ENCODE peak calls at places on chromosomes 12 and 14, in ten cellular contexts. F, D, K, Q, A, L, S, W, N and C are unnamed samples.

GRCh38 chr12:114902665-114903393 is 218.9 kb upstream of the TBX3 start:
- DNase-seq in L (no peak), S (no peak), F (no peak), D (no peak), A (no peak), W (no peak), N (no peak), Q (no peak), K (no peak), C (no peak)

GRCh38 chr14:90381011-90381790 is 15.6 kb upstream of the CALM1 start:
- DNase-seq in A (no peak), D (peak), W (no peak), S (peak), Q (no peak), N (peak), K (peak), L (no peak), F (peak), C (no peak)

GRCh38 chr12:46468159-46468558 is 95.6 kb upstream of the SLC38A2 start:
- DNase-seq in W (no peak), F (peak), N (peak), D (no peak), Q (no peak), L (no peak), K (peak), A (no peak), S (no peak), C (no peak)

GRCh38 chr12:54197037-54197909 is 8.5 kb upstream of the SMUG1 start:
- DNase-seq in W (no peak), L (no peak), N (no peak), F (no peak), K (no peak), A (no peak), Q (no peak), S (no peak), D (no peak), C (no peak)

GRCh38 chr14:24849471-24849870 is 200.5 kb downstream of the STXBP6 start:
- DNase-seq in K (no peak), F (no peak), W (no peak), Q (no peak), N (no peak), S (no peak), L (no peak), D (no peak), A (no peak), C (no peak)

GRCh38 chr12:123254853-123255446 is 16.7 kb downstream of the CDK2AP1 start:
- DNase-seq in W (no peak), F (no peak), Q (no peak), K (no peak), S (no peak), N (no peak), D (no peak), A (no peak), L (peak), C (no peak)

GRCh38 chr12:50514526-50515276 is 9.9 kb downstream of the DIP2B start:
- DNase-seq in D (no peak), N (no peak), A (no peak), W (no peak), K (no peak), Q (no peak), S (no peak), F (no peak), L (no peak), C (no peak)

GRCh38 chr12:4027412-4027811 is 154.2 kb upstream of the PARP11 start:
- DNase-seq in S (no peak), K (no peak), D (no peak), Q (no peak), L (no peak), W (no peak), A (no peak), N (no peak), F (no peak), C (peak)

GRCh38 chr12:114933428-114934160 is 249.6 kb upstream of the TBX3 start:
- DNase-seq in W (no peak), K (no peak), S (no peak), A (peak), F (no peak), N (no peak), D (no peak), Q (no peak), L (no peak), C (no peak)

GRCh38 chr12:71594214-71594948 is 69.3 kb downstream of the ZFC3H1 start:
- DNase-seq in Q (no peak), W (no peak), F (peak), S (peak), D (no peak), L (no peak), A (no peak), K (peak), N (no peak), C (no peak)

GRCh38 chr14:77181603-77182437 is at the start of gene TMEM63C:
- DNase-seq in W (no peak), K (peak), L (no peak), S (no peak), N (peak), Q (no peak), F (peak), D (no peak), A (peak), C (peak)
- TF ChIP-seq POLR2A in W (no peak), K (no peak), L (no peak), S (no peak), N (peak), Q (no peak), F (no peak), D (no peak), A (peak), C (no peak)

GRCh38 chr12:83199069-83199468 is 512.4 kb downstream of the TMTC2 start:
- DNase-seq in N (no peak), F (no peak), S (no peak), A (no peak), Q (no peak), L (no peak), D (no peak), K (no peak), W (no peak), C (no peak)
- H3K4me3 ChIP-seq in N (no peak), F (no peak), S (no peak), A (no peak), Q (no peak), L (no peak), D (no peak), K (no peak), W (no peak), C (no peak)

DNA sequence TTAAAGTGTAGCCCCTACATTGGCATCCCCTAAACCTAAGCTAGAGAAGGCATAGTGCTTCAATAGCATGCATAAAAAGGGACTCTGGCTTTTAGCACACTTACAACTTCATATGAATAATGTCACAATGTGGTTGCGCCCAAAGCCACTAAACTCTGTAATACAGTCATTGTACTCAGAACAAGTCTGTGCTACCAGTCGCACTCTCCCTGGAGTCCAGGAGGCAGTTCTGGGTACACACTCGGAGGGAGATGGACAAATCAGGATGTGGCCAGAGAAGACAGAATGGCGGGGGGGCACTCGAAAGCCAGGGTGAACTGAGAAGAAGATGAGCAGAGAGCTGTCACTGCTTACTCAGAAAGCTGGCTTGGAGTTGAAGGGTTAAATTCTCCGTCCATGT is 10.6 kb downstream of the SAMD4A start:
- DNase-seq in L (no peak), K (no peak), N (no peak), Q (no peak), A (no peak), S (no peak), D (no peak), W (no peak), F (no peak), C (no peak)
- TF ChIP-seq POLR2A in L (no peak), K (no peak), N (no peak), Q (no peak), A (no peak), S (no peak), D (no peak), W (no peak), F (no peak), C (no peak)

DNA sequence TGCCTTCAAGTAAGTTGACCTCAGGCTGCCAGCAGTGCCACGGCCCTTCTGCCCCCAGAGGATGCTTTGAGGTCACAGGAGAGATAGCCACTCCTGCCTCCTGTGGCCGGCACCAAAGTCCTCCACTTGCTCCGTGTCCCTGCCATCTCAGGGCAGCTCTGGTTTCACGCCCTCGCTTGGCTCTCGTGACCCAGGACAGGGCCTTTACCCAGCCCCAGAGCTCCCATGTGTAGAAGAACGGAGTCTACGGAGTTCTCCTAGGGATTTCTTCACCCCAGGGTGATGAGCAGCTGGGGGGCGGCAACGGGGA is 178.1 kb downstream of the ADGRD1 start:
- DNase-seq in S (no peak), F (no peak), W (no peak), A (no peak), L (peak), K (no peak), N (no peak), D (no peak), Q (peak), C (peak)
- H3K4me3 ChIP-seq in S (no peak), F (no peak), W (no peak), A (no peak), L (no peak), K (no peak), N (no peak), D (no peak), Q (no peak), C (no peak)

DNA sequence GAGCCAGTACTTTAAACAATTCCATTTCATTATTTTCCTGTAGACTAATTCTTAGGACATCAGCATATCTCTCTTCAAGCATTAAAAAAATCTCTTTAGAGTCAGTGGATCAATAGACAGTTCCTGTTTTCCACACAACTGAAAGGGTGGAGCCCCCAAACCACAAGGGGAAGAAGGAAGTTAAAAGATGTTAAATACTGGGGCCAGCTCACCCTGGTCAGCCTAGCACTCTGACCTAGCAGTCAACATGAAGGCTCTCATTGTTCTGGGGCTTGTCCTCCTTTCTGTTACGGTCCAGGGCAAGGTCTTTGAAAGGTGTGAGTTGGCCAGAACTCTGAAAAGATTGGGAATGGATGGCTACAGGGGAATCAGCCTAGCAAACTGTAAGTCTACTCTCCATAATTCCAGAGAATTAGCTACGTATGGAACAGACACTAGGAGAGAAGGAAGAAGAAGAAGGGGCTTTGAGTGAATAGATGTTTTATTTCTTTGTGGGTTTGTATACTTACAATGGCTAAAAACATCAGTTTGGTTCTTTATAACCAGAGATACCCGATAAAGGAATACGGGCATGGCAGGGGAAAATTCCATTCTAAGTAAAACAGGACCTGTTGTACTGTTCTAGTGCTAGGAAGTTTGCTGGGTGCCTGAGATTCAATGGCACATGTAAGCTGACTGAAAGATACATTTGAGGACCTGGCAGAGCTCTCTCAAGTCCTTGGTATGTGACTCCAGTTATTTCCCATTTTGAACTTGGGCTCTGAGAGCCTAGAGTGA is at the start of gene LYZ:
- DNase-seq in L (no peak), W (no peak), S (peak), K (peak), Q (no peak), D (no peak), F (no peak), N (peak), A (no peak), C (no peak)
- TF ChIP-seq POLR2A in L (no peak), W (no peak), S (no peak), K (no peak), Q (peak), D (no peak), F (peak), N (peak), A (peak), C (no peak)

GRCh38 chr14:88554458-88555286 is at the start of gene PTPN21:
- DNase-seq in L (peak), F (peak), N (peak), D (peak), S (peak), K (peak), W (peak), A (peak), Q (peak), C (peak)

GRCh38 chr14:88551936-88552565 is 2.8 kb downstream of the PTPN21 start:
- DNase-seq in N (no peak), S (peak), W (peak), K (no peak), A (peak), L (no peak), D (no peak), F (peak), Q (peak), C (no peak)

GRCh38 chr14:88553886-88554457 is 835 bp downstream of the PTPN21 start:
- DNase-seq in D (no peak), L (no peak), W (no peak), F (peak), N (no peak), A (no peak), Q (peak), K (no peak), S (no peak), C (no peak)

GRCh38 chr14:88551094-88551870 is 3.5 kb downstream of the PTPN21 start:
- DNase-seq in D (peak), A (peak), F (peak), S (peak), N (peak), W (peak), Q (peak), K (peak), L (peak), C (peak)

DNA sequence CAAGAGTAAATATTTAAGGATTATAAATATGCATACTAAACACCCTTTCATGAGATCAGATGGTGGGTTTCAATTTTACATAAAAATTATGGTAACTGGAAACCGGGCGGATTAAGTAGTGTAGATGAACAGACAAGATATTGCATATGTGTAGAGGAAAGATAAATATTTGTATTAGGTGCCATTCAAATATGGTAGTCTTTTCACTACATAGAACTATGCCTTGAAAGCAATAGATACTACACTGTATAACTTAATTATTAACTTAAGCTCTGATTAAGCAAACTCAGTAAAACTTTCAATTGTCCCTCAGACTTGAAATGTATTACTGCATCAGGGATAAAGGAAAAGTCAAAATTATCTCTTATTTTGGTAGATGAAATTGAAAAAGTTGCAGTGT is 1.9 kb downstream of the PTPN21 start:
- DNase-seq in K (no peak), Q (no peak), S (no peak), D (no peak), L (no peak), F (no peak), W (no peak), A (no peak), N (no peak), C (no peak)
- H3K4me3 ChIP-seq in K (peak), Q (no peak), S (no peak), D (peak), L (no peak), F (no peak), W (peak), A (no peak), N (no peak), C (no peak)

GRCh38 chr12:40331886-40332285 is 107.1 kb downstream of the LRRK2 start:
- DNase-seq in L (no peak), S (no peak), K (no peak), Q (no peak), N (no peak), F (no peak), A (no peak), D (no peak), W (no peak), C (no peak)
- TF ChIP-seq POLR2A in L (no peak), S (no peak), K (no peak), Q (no peak), N (no peak), F (no peak), A (no peak), D (no peak), W (no peak), C (no peak)

GRCh38 chr12:108964391-108965166 is 56.3 kb downstream of the SVOP start:
- DNase-seq in K (no peak), S (no peak), A (no peak), L (no peak), Q (no peak), W (no peak), F (no peak), D (no peak), N (no peak), C (no peak)

GRCh38 chr12:108962256-108962655 is 58.6 kb downstream of the SVOP start:
- DNase-seq in D (no peak), F (no peak), K (no peak), A (no peak), N (no peak), S (no peak), Q (no peak), W (no peak), L (no peak), C (no peak)

GRCh38 chr12:108955225-108955835 is 65.5 kb downstream of the SVOP start:
- DNase-seq in K (no peak), N (no peak), S (no peak), W (no peak), A (peak), L (no peak), F (peak), Q (no peak), D (no peak), C (no peak)

DNA sequence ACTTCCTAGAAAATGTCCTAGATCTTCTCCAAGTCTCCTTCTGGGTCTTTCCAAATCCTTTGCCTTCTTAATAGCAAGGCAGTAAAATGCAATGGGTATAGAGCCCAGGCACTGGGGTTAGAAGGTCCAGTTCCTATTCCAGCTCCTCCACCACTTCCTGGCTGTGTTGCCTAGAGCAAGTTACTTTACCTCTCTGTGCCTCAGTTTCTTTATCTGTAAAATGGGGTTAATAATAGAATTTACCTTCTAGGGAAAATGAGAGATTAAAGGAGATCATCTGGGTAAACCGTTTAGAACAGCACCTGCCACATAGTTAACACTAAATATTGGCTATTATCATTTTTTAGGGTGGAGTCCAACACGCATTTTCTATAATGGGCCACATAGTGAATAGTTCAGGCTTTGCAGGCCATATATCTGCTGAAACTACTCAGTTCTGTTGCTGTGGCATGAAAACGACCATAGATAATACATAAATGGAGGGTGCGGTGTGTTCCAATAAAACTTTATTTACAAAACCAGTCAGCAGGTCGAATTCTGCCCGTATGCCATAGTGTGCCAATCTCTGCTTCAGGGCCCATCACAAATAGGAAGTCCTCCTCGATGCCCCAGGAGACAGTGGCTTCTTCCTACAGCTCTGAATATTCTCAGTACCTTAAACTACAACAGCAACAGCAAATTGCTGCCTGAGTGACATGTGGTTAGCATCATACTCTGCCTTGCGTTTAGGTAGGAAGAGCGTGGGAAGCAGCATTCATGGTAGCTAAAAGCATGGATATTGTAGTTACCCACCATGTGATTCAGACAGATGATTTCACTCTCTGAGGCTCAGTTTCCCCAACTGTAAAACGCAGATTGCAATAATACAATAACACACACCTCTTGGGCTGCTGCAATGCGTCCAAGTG is 60.9 kb downstream of the SVOP start:
- DNase-seq in S (no peak), D (no peak), L (no peak), Q (no peak), W (no peak), F (no peak), N (no peak), A (no peak), K (no peak), C (no peak)
- H3K4me3 ChIP-seq in S (no peak), D (no peak), L (no peak), Q (no peak), W (no peak), F (no peak), N (no peak), A (no peak), K (no peak), C (no peak)

GRCh38 chr12:70364695-70365397 is 1.2 kb upstream of the KCNMB4 start:
- DNase-seq in W (no peak), S (no peak), Q (no peak), N (no peak), A (no peak), F (no peak), L (no peak), K (no peak), D (no peak), C (no peak)

GRCh38 chr12:70365648-70366518 is at the start of gene KCNMB4:
- DNase-seq in W (peak), F (peak), N (peak), A (peak), D (peak), L (peak), K (peak), S (peak), Q (peak), C (peak)

GRCh38 chr12:70365398-70365647 is 767 bp upstream of the KCNMB4 start:
- DNase-seq in Q (no peak), K (no peak), W (peak), S (no peak), L (no peak), N (no peak), D (no peak), F (no peak), A (no peak), C (no peak)

GRCh38 chr12:70367268-70368141 is 1.4 kb downstream of the KCNMB4 start:
- DNase-seq in D (no peak), A (no peak), W (no peak), L (no peak), Q (no peak), F (no peak), S (no peak), N (no peak), K (no peak), C (no peak)

GRCh38 chr12:70366581-70367267 is 634 bp downstream of the KCNMB4 start:
- DNase-seq in S (no peak), F (peak), A (peak), Q (peak), D (peak), K (peak), L (peak), W (peak), N (peak), C (peak)
- TF ChIP-seq POLR2A in S (no peak), F (no peak), A (no peak), Q (no peak), D (no peak), K (no peak), L (no peak), W (no peak), N (no peak), C (no peak)